ENCODE peak calls at places on chromosomes 11 and 22, in four cellular contexts. Z is mammary epithelial cell; I is CD8-positive, alpha-beta T cell; D is IMR-90. B is an unnamed sample.

GRCh38 chr11:67465190-67465522 is 3.9 kb downstream of the TMEM134 start:
- DNase-seq in Z (no peak), I (no peak), D (no peak), B (no peak)

GRCh38 chr11:93481696-93482095 is 61.5 kb downstream of the SMCO4 start:
- DNase-seq in Z (no peak), I (no peak), D (no peak), B (no peak)

GRCh38 chr11:12073436-12073835 is 37.0 kb upstream of the MICAL2 start:
- DNase-seq in Z (no peak), I (no peak), D (no peak), B (no peak)

GRCh38 chr22:19527861-19528417 is 3.7 kb upstream of the CLDN5 start:
- DNase-seq in Z (peak; percentile 27), I (no peak), D (peak; percentile 38), B (no peak)

GRCh38 chr22:20885557-20886323 is 26.9 kb downstream of the SNAP29 start:
- DNase-seq in Z (peak; percentile 75), I (peak; percentile 4), D (peak; percentile 82), B (peak; percentile 12)

GRCh38 chr22:46053563-46054090 is 76.7 kb upstream of the WNT7B start:
- DNase-seq in Z (peak; percentile 78), I (peak; percentile 46), D (peak; percentile 38), B (no peak)

GRCh38 chr22:24142831-24143230 is 38.5 kb upstream of the SUSD2 start:
- DNase-seq in Z (no peak), I (no peak), D (no peak), B (no peak)

GRCh38 chr22:25167834-25168601 is 31.6 kb upstream of the CRYBB3 start:
- DNase-seq in Z (no peak), I (no peak), D (no peak), B (no peak)

GRCh38 chr11:30349885-30350284 is 27.0 kb downstream of the ARL14EP start:
- DNase-seq in Z (no peak), I (no peak), D (no peak), B (no peak)

GRCh38 chr11:61442616-61443015 is 12.7 kb downstream of the SDHAF2 start:
- DNase-seq in Z (no peak), I (no peak), D (no peak), B (no peak)

GRCh38 chr11:18384157-18384641 is 10.2 kb upstream of the LDHA start:
- DNase-seq in Z (peak; percentile 88), I (peak; percentile 2), D (peak; percentile 79), B (peak; percentile 96)

GRCh38 chr11:62667460-62667859 is 2.3 kb downstream of the CSKMT start:
- DNase-seq in Z (no peak), I (no peak), D (no peak), B (no peak)

GRCh38 chr11:62665075-62665629 is at the start of the genes C11orf98 and CSKMT:
- DNase-seq in Z (peak; percentile 91), I (peak; percentile 94), D (peak; percentile 91), B (no peak)

GRCh38 chr11:62664405-62665074 is 470 bp downstream of the C11orf98 start:
- DNase-seq in Z (peak; percentile 73), I (peak; percentile 25), D (peak; percentile 50), B (no peak)

GRCh38 chr11:62666259-62666926 is 1.3 kb downstream of the CSKMT start:
- DNase-seq in Z (no peak), I (no peak), D (no peak), B (no peak)

GRCh38 chr11:62665630-62666258 is 632 bp downstream of the CSKMT start:
- DNase-seq in Z (no peak), I (peak; percentile 52), D (peak; percentile 66), B (no peak)
- TF ChIP-seq CTCF in Z (no peak), I (no peak), D (no peak), B (no peak)

DNA sequence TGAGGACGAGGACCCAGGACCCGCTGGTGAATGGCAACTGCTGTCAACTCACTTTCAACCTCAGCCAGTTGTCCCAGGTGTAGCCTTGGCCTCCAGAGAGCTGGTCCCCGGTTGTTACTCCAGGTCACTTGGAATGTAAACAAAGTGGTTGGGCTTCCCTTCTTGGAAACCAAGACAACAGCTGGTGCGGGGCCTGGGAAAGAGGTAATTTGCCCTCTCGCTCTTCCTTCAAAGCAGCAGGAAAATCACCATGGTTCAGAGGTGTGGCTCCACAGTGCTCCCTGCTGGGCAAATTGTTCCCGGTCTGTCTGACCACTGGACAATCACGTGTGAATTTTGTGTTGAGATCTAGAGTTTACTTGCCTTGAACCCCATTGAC is 15.0 kb downstream of the SLC1A2 start:
- DNase-seq in Z (peak; percentile 13), I (no peak), D (peak; percentile 38), B (no peak)
- H3K4me3 ChIP-seq in Z (no peak overlapping the region), I (no peak overlapping the region), D (no peak overlapping the region), B (no peak overlapping the region)

GRCh38 chr11:65540290-65541092 is 15.6 kb downstream of the SCYL1 start:
- DNase-seq in Z (peak; percentile 90), I (peak; percentile 78), D (peak; percentile 82), B (peak; percentile 37)

GRCh38 chr11:65538232-65538914 is 13.5 kb downstream of the SCYL1 start:
- DNase-seq in Z (no peak), I (no peak), D (no peak), B (no peak)

GRCh38 chr11:65541093-65542010 is 16.5 kb downstream of the SCYL1 start:
- DNase-seq in Z (peak; percentile 73), I (no peak), D (no peak), B (no peak)

GRCh38 chr11:65538915-65539374 is 14.1 kb downstream of the SCYL1 start:
- DNase-seq in Z (no peak), I (no peak), D (no peak), B (no peak)

DNA sequence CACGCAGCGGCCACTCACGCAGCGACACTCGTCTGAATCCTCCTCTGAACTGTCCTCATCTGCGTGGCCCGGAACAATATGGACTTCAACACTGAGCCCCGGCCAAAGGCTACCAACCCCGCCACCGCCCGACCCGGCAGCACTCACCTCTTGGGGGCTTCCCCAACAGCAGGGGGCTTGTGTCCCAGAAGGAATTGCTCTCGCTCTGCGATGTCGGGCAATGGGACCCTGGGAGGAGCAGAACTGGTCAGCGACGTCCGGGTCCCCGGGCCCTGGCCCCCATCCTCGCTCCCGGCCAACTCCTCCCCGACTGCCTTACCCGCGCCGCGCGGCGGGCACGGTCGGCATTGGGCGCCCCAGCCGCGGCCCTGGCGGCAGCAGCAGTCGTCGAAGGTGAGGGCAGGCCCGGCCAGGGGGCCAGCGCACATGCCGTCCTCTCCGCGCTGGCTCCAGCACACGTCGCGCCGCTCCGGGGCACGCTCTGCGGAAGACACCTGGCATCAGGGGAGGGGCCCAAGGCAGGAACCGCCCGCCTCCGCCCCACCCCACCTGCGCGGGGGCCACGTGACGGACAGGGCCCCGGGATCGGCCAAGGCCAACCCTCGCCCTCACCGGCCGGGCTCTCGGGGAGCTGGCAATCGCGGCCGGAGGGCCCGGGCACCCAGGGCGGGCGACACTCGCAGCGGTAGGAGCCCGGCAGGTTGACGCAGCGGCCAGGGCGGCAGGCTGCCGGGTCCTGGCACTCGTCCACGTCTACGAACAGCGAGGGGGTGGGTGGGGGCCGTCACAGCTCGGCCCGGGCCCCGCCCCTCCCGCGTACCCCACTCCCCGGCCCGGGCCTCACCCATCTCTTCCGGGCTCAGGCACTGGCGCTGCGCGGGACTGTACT is 14.8 kb downstream of the SCYL1 start:
- DNase-seq in Z (peak; percentile 60), I (no peak), D (no peak), B (no peak)
- H3K36me3 ChIP-seq in Z (peaks cover 5% of the 10 kb centered on the region), I (no peaks in the 10 kb centered on the region), D (peaks cover 45% of the 10 kb centered on the region), B (peaks cover 55% of the 10 kb centered on the region)

DNA sequence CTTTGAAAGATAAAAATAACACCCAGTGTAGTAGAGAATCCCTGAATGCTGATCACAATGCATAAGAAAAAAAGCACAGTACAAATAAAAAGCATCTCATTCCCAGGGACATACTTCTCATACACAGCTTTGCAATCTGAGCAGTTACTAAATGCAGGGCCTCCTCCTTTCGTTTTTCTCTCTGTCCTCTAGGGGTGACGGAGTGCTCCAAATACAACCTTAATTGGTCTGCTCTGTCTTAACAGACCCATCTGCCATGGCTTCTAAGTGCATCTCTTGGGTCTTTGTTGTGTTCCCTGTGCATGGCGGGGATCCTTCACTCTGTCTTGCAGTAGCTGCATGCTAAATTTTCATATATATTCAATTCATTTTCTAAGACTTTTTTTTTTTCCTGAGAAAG is 1114.2 kb upstream of the RAG2 start:
- DNase-seq in Z (no peak), I (no peak), D (peak; percentile 6), B (no peak)
- TF ChIP-seq CTCF in Z (no peak), I (no peak), D (peak; percentile 13), B (peak; percentile 30)

GRCh38 chr22:35024364-35024692 is 41.6 kb upstream of the ISX start:
- DNase-seq in Z (no peak), I (no peak), D (no peak), B (no peak)
- H3K4me3 ChIP-seq in Z (no peak overlapping the region), I (no peak overlapping the region), D (no peak overlapping the region), B (no peak overlapping the region)

GRCh38 chr11:118648291-118648690 is 31.2 kb downstream of the TREH start:
- DNase-seq in Z (no peak), I (no peak), D (no peak), B (no peak)
- H3K36me3 ChIP-seq in Z (peaks cover 31% of the 10 kb centered on the region), I (no peaks in the 10 kb centered on the region), D (peaks cover 84% of the 10 kb centered on the region), B (peaks cover 55% of the 10 kb centered on the region)

B was measured in BJ.